ENCODE peak calls at places on chromosome 3, in eight cellular contexts. One of them, this sample, is unnamed.

GRCh38 chr3:159266779-159267178 is 464.9 kb downstream of the MFSD1 start:
- DNase-seq in upper lobe of right lung: no peak
- DNase-seq in tibial nerve: no peak
- DNase-seq in mesenchymal stem cell: no peak
- DNase-seq in cardiac muscle cell: peak; percentile 71
- DNase-seq in GM23248: peak; percentile 35
- DNase-seq in adipocyte: no peak
- DNase-seq in OCI-LY7: peak; percentile 20
- DNase-seq in this sample: peak; percentile 12

GRCh38 chr3:56970401-56971002 is 90.0 kb upstream of the SPATA12 start:
- DNase-seq in upper lobe of right lung: no peak
- DNase-seq in tibial nerve: no peak
- DNase-seq in mesenchymal stem cell: peak; percentile 9
- DNase-seq in cardiac muscle cell: no peak
- DNase-seq in GM23248: no peak
- DNase-seq in adipocyte: no peak
- DNase-seq in OCI-LY7: peak; percentile 46
- DNase-seq in this sample: no peak

GRCh38 chr3:38521391-38521987 is 25.3 kb downstream of the EXOG start:
- DNase-seq in upper lobe of right lung: no peak
- DNase-seq in tibial nerve: peak; percentile 43
- DNase-seq in mesenchymal stem cell: peak; percentile 71
- DNase-seq in cardiac muscle cell: peak; percentile 84
- DNase-seq in GM23248: peak; percentile 63
- DNase-seq in adipocyte: peak; percentile 85
- DNase-seq in OCI-LY7: peak; percentile 68
- DNase-seq in this sample: peak; percentile 37

GRCh38 chr3:143806043-143806442 is 42.2 kb downstream of the SLC9A9 start:
- DNase-seq in upper lobe of right lung: no peak
- DNase-seq in tibial nerve: no peak
- DNase-seq in mesenchymal stem cell: no peak
- DNase-seq in cardiac muscle cell: no peak
- DNase-seq in GM23248: no peak
- DNase-seq in adipocyte: no peak
- DNase-seq in OCI-LY7: no peak
- DNase-seq in this sample: no peak

GRCh38 chr3:116339441-116340028 is 105.8 kb downstream of the LSAMP start:
- DNase-seq in upper lobe of right lung: no peak
- DNase-seq in tibial nerve: no peak
- DNase-seq in mesenchymal stem cell: peak; percentile 48
- DNase-seq in cardiac muscle cell: no peak
- DNase-seq in GM23248: peak; percentile 88
- DNase-seq in adipocyte: peak; percentile 41
- DNase-seq in OCI-LY7: no peak
- DNase-seq in this sample: no peak

GRCh38 chr3:129039271-129040038 is 21.1 kb upstream of the GP9 start:
- DNase-seq in upper lobe of right lung: no peak
- DNase-seq in tibial nerve: no peak
- DNase-seq in mesenchymal stem cell: no peak
- DNase-seq in cardiac muscle cell: peak; percentile 59
- DNase-seq in GM23248: no peak
- DNase-seq in adipocyte: peak; percentile 26
- DNase-seq in OCI-LY7: no peak
- DNase-seq in this sample: peak; percentile 40

GRCh38 chr3:73521936-73522335 is 102.8 kb downstream of the PDZRN3 start:
- DNase-seq in upper lobe of right lung: no peak
- DNase-seq in tibial nerve: no peak
- DNase-seq in mesenchymal stem cell: no peak
- DNase-seq in cardiac muscle cell: no peak
- DNase-seq in GM23248: peak; percentile 41
- DNase-seq in adipocyte: no peak
- DNase-seq in OCI-LY7: no peak
- DNase-seq in this sample: no peak

GRCh38 chr3:132222868-132223538 is 94.2 kb upstream of the ACP3 start:
- DNase-seq in upper lobe of right lung: no peak
- DNase-seq in tibial nerve: no peak
- DNase-seq in mesenchymal stem cell: no peak
- DNase-seq in cardiac muscle cell: no peak
- DNase-seq in GM23248: no peak
- DNase-seq in adipocyte: no peak
- DNase-seq in OCI-LY7: no peak
- DNase-seq in this sample: no peak

GRCh38 chr3:27644936-27645335 is 77.2 kb downstream of the EOMES start:
- DNase-seq in upper lobe of right lung: no peak
- DNase-seq in tibial nerve: no peak
- DNase-seq in mesenchymal stem cell: no peak
- DNase-seq in cardiac muscle cell: no peak
- DNase-seq in GM23248: peak; percentile 33
- DNase-seq in adipocyte: peak; percentile 20
- DNase-seq in OCI-LY7: no peak
- DNase-seq in this sample: no peak

GRCh38 chr3:94928921-94929320 is 866.1 kb downstream of the NSUN3 start:
- DNase-seq in upper lobe of right lung: no peak
- DNase-seq in tibial nerve: no peak
- DNase-seq in mesenchymal stem cell: peak; percentile 83
- DNase-seq in cardiac muscle cell: no peak
- DNase-seq in GM23248: peak; percentile 4
- DNase-seq in adipocyte: peak; percentile 27
- DNase-seq in OCI-LY7: no peak
- DNase-seq in this sample: no peak

GRCh38 chr3:129058441-129059194 is 2.0 kb upstream of the GP9 start:
- DNase-seq in upper lobe of right lung: no peak
- DNase-seq in tibial nerve: no peak
- DNase-seq in mesenchymal stem cell: peak; percentile 24
- DNase-seq in cardiac muscle cell: no peak
- DNase-seq in GM23248: no peak
- DNase-seq in adipocyte: no peak
- DNase-seq in OCI-LY7: peak; percentile 25
- DNase-seq in this sample: no peak

GRCh38 chr3:153061938-153062528 is 100.0 kb upstream of the RAP2B start:
- DNase-seq in upper lobe of right lung: no peak
- DNase-seq in tibial nerve: no peak
- DNase-seq in mesenchymal stem cell: no peak
- DNase-seq in cardiac muscle cell: no peak
- DNase-seq in GM23248: no peak
- DNase-seq in adipocyte: no peak
- DNase-seq in OCI-LY7: no peak
- DNase-seq in this sample: no peak

GRCh38 chr3:94234177-94234788 is 171.4 kb downstream of the NSUN3 start:
- DNase-seq in upper lobe of right lung: no peak
- DNase-seq in tibial nerve: no peak
- DNase-seq in mesenchymal stem cell: peak; percentile 46
- DNase-seq in cardiac muscle cell: peak; percentile 48
- DNase-seq in GM23248: peak; percentile 61
- DNase-seq in adipocyte: peak; percentile 38
- DNase-seq in OCI-LY7: peak; percentile 27
- DNase-seq in this sample: peak; percentile 31

GRCh38 chr3:108004647-108005046 is 86.2 kb downstream of the CD47 start:
- DNase-seq in upper lobe of right lung: peak; percentile 71
- DNase-seq in tibial nerve: no peak
- DNase-seq in mesenchymal stem cell: no peak
- DNase-seq in cardiac muscle cell: no peak
- DNase-seq in GM23248: no peak
- DNase-seq in adipocyte: no peak
- DNase-seq in OCI-LY7: no peak
- DNase-seq in this sample: no peak

GRCh38 chr3:150385296-150386242 is 22.5 kb upstream of the TSC22D2 start:
- DNase-seq in upper lobe of right lung: no peak
- DNase-seq in tibial nerve: no peak
- DNase-seq in mesenchymal stem cell: no peak
- DNase-seq in cardiac muscle cell: no peak
- DNase-seq in GM23248: no peak
- DNase-seq in adipocyte: no peak
- DNase-seq in OCI-LY7: peak; percentile 21
- DNase-seq in this sample: no peak

GRCh38 chr3:140753865-140754754 is 76.2 kb downstream of the TRIM42 start:
- DNase-seq in upper lobe of right lung: no peak
- DNase-seq in tibial nerve: no peak
- DNase-seq in mesenchymal stem cell: no peak
- DNase-seq in cardiac muscle cell: no peak
- DNase-seq in GM23248: no peak
- DNase-seq in adipocyte: no peak
- DNase-seq in OCI-LY7: peak; percentile 73
- DNase-seq in this sample: no peak

GRCh38 chr3:76310059-76310458 is 524.7 kb upstream of the ZNF717 start:
- DNase-seq in upper lobe of right lung: no peak
- DNase-seq in tibial nerve: no peak
- DNase-seq in mesenchymal stem cell: peak; percentile 51
- DNase-seq in cardiac muscle cell: no peak
- DNase-seq in GM23248: peak; percentile 49
- DNase-seq in adipocyte: no peak
- DNase-seq in OCI-LY7: no peak
- DNase-seq in this sample: no peak

GRCh38 chr3:48952510-48953118 is 34.0 kb downstream of the ARIH2 start:
- DNase-seq in upper lobe of right lung: no peak
- DNase-seq in tibial nerve: no peak
- DNase-seq in mesenchymal stem cell: no peak
- DNase-seq in cardiac muscle cell: peak; percentile 57
- DNase-seq in GM23248: no peak
- DNase-seq in adipocyte: no peak
- DNase-seq in OCI-LY7: peak; percentile 47
- DNase-seq in this sample: no peak

GRCh38 chr3:14450922-14451606 is 48.7 kb downstream of the SLC6A6 start:
- DNase-seq in upper lobe of right lung: no peak
- DNase-seq in tibial nerve: no peak
- DNase-seq in mesenchymal stem cell: no peak
- DNase-seq in cardiac muscle cell: no peak
- DNase-seq in GM23248: no peak
- DNase-seq in adipocyte: no peak
- DNase-seq in OCI-LY7: no peak
- DNase-seq in this sample: no peak
- H3K4me1 ChIP-seq in upper lobe of right lung: peaks cover 30% of the 10 kb centered on the region
- H3K4me1 ChIP-seq in tibial nerve: peaks cover 10% of the 10 kb centered on the region
- H3K4me1 ChIP-seq in mesenchymal stem cell: peaks cover 40% of the 10 kb centered on the region
- H3K4me1 ChIP-seq in cardiac muscle cell: peaks cover 9% of the 10 kb centered on the region
- H3K4me1 ChIP-seq in GM23248: peaks cover 18% of the 10 kb centered on the region
- H3K4me1 ChIP-seq in adipocyte: peaks cover 19% of the 10 kb centered on the region
- H3K4me1 ChIP-seq in OCI-LY7: no peaks in the 10 kb centered on the region
- H3K4me1 ChIP-seq in this sample: peaks cover 42% of the 10 kb centered on the region

GRCh38 chr3:100104817-100105413 is 9.4 kb downstream of the FILIP1L start:
- DNase-seq in upper lobe of right lung: no peak
- DNase-seq in tibial nerve: no peak
- DNase-seq in mesenchymal stem cell: peak; percentile 31
- DNase-seq in cardiac muscle cell: no peak
- DNase-seq in GM23248: peak; percentile 12
- DNase-seq in adipocyte: no peak
- DNase-seq in OCI-LY7: peak; percentile 11
- DNase-seq in this sample: no peak
- H3K4me3 ChIP-seq in upper lobe of right lung: no peak overlapping the region
- H3K4me3 ChIP-seq in tibial nerve: no peak overlapping the region
- H3K4me3 ChIP-seq in mesenchymal stem cell: no peak overlapping the region
- H3K4me3 ChIP-seq in cardiac muscle cell: no peak overlapping the region
- H3K4me3 ChIP-seq in GM23248: no peak overlapping the region
- H3K4me3 ChIP-seq in adipocyte: no peak overlapping the region
- H3K4me3 ChIP-seq in OCI-LY7: no peak overlapping the region
- H3K4me3 ChIP-seq in this sample: no peak overlapping the region

GRCh38 chr3:186506191-186506739 is 37.9 kb downstream of the CRYGS start:
- DNase-seq in upper lobe of right lung: no peak
- DNase-seq in tibial nerve: no peak
- DNase-seq in mesenchymal stem cell: no peak
- DNase-seq in cardiac muscle cell: no peak
- DNase-seq in GM23248: no peak
- DNase-seq in adipocyte: no peak
- DNase-seq in OCI-LY7: no peak
- DNase-seq in this sample: no peak

GRCh38 chr3:186502138-186502941 is 41.8 kb downstream of the CRYGS start:
- DNase-seq in upper lobe of right lung: no peak
- DNase-seq in tibial nerve: no peak
- DNase-seq in mesenchymal stem cell: no peak
- DNase-seq in cardiac muscle cell: peak; percentile 76
- DNase-seq in GM23248: no peak
- DNase-seq in adipocyte: no peak
- DNase-seq in OCI-LY7: no peak
- DNase-seq in this sample: no peak

GRCh38 chr3:186497608-186498007 is 46.6 kb downstream of the CRYGS start:
- DNase-seq in upper lobe of right lung: no peak
- DNase-seq in tibial nerve: no peak
- DNase-seq in mesenchymal stem cell: no peak
- DNase-seq in cardiac muscle cell: no peak
- DNase-seq in GM23248: no peak
- DNase-seq in adipocyte: no peak
- DNase-seq in OCI-LY7: no peak
- DNase-seq in this sample: no peak

GRCh38 chr3:186506846-186507245 is 37.3 kb downstream of the CRYGS start:
- DNase-seq in upper lobe of right lung: no peak
- DNase-seq in tibial nerve: no peak
- DNase-seq in mesenchymal stem cell: peak; percentile 7
- DNase-seq in cardiac muscle cell: no peak
- DNase-seq in GM23248: no peak
- DNase-seq in adipocyte: no peak
- DNase-seq in OCI-LY7: no peak
- DNase-seq in this sample: no peak

GRCh38 chr3:186502942-186503712 is 41.1 kb downstream of the CRYGS start:
- DNase-seq in upper lobe of right lung: no peak
- DNase-seq in tibial nerve: no peak
- DNase-seq in mesenchymal stem cell: no peak
- DNase-seq in cardiac muscle cell: no peak
- DNase-seq in GM23248: no peak
- DNase-seq in adipocyte: no peak
- DNase-seq in OCI-LY7: no peak
- DNase-seq in this sample: no peak
- H3K4me1 ChIP-seq in upper lobe of right lung: no peaks in the 10 kb centered on the region
- H3K4me1 ChIP-seq in tibial nerve: no peaks in the 10 kb centered on the region
- H3K4me1 ChIP-seq in mesenchymal stem cell: no peaks in the 10 kb centered on the region
- H3K4me1 ChIP-seq in cardiac muscle cell: peaks cover 8% of the 10 kb centered on the region
- H3K4me1 ChIP-seq in GM23248: no peaks in the 10 kb centered on the region
- H3K4me1 ChIP-seq in adipocyte: peaks cover 5% of the 10 kb centered on the region
- H3K4me1 ChIP-seq in OCI-LY7: no peaks in the 10 kb centered on the region
- H3K4me1 ChIP-seq in this sample: no peaks in the 10 kb centered on the region

GRCh38 chr3:122183893-122184590 is 574 bp downstream of the CASR start:
- DNase-seq in upper lobe of right lung: peak; percentile 57
- DNase-seq in tibial nerve: no peak
- DNase-seq in mesenchymal stem cell: no peak
- DNase-seq in cardiac muscle cell: peak; percentile 29
- DNase-seq in GM23248: no peak
- DNase-seq in adipocyte: no peak
- DNase-seq in OCI-LY7: no peak
- DNase-seq in this sample: no peak
- H3K4me3 ChIP-seq in upper lobe of right lung: peak overlapping the region; percentile 27
- H3K4me3 ChIP-seq in tibial nerve: no peak overlapping the region
- H3K4me3 ChIP-seq in mesenchymal stem cell: no peak overlapping the region
- H3K4me3 ChIP-seq in cardiac muscle cell: peak overlapping the region; percentile 31
- H3K4me3 ChIP-seq in GM23248: no peak overlapping the region
- H3K4me3 ChIP-seq in adipocyte: peak overlapping the region; percentile 41
- H3K4me3 ChIP-seq in OCI-LY7: no peak overlapping the region
- H3K4me3 ChIP-seq in this sample: no peak overlapping the region

DNA sequence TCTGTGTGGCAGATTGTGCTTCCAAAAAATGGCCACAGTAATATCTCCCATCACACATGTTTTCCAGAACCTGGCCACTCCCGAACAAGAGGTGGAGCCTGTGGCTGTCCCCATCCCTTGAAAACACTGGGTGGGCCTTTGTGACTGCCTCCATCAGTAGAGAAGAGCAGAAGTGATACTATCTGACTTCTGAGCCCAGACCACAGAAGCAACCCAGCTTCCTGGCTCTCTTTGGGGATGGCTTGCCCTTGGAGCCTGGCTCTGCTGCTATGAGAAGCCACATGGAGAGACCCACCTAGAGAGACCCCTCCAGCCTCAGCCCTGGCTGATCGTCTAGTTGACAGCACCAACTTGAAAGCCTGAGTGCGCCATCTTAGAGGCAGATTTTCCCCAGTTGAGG is 39.8 kb upstream of the CMTM8 start:
- DNase-seq in upper lobe of right lung: no peak
- DNase-seq in tibial nerve: no peak
- DNase-seq in mesenchymal stem cell: no peak
- DNase-seq in cardiac muscle cell: no peak
- DNase-seq in GM23248: no peak
- DNase-seq in adipocyte: no peak
- DNase-seq in OCI-LY7: no peak
- DNase-seq in this sample: no peak
- H3K4me1 ChIP-seq in upper lobe of right lung: peaks cover 10% of the 10 kb centered on the region
- H3K4me1 ChIP-seq in tibial nerve: no peaks in the 10 kb centered on the region
- H3K4me1 ChIP-seq in mesenchymal stem cell: no peaks in the 10 kb centered on the region
- H3K4me1 ChIP-seq in cardiac muscle cell: no peaks in the 10 kb centered on the region
- H3K4me1 ChIP-seq in GM23248: no peaks in the 10 kb centered on the region
- H3K4me1 ChIP-seq in adipocyte: peaks cover 46% of the 10 kb centered on the region
- H3K4me1 ChIP-seq in OCI-LY7: no peaks in the 10 kb centered on the region
- H3K4me1 ChIP-seq in this sample: no peaks in the 10 kb centered on the region

This sample was measured in SJSA1.